ENCODE peak calls at places on chromosomes 1 and 21, in eight cellular contexts. H, L, S, Q, G, V, N and B are unnamed samples.
A peak's percentile ranks its signal among the peaks of the same experiment; 100 is the strongest.

GRCh38 chr1:223411309-223411708 is 18.1 kb downstream of the CCDC185 start:
- DNase-seq in N (no peak), Q (no peak), V (no peak), H (peak; percentile 65), G (no peak), S (peak; percentile 88), L (no peak), B (no peak)

GRCh38 chr1:4108741-4109625 is 208.9 kb upstream of the C1orf174 start:
- DNase-seq in H (no peak), G (no peak), S (no peak), L (no peak), N (no peak), V (no peak), Q (no peak), B (no peak)

GRCh38 chr1:110196917-110197782 is 13.0 kb upstream of the KCNC4 start:
- DNase-seq in L (peak; percentile 32), H (no peak), S (peak; percentile 41), V (no peak), Q (no peak), G (peak; percentile 56), N (peak; percentile 42), B (peak; percentile 44)

GRCh38 chr1:228363686-228364067 is 43.0 kb downstream of the TRIM11 start:
- DNase-seq in S (no peak), L (no peak), Q (no peak), G (no peak), H (no peak), N (no peak), V (peak; percentile 50), B (no peak)

GRCh38 chr1:156356875-156357534 is 12.0 kb upstream of the RHBG start:
- DNase-seq in H (no peak), N (peak; percentile 73), G (peak; percentile 50), V (no peak), S (no peak), Q (no peak), L (peak; percentile 75), B (peak; percentile 74)

GRCh38 chr1:90782046-90782445 is 64.9 kb upstream of the BARHL2 start:
- DNase-seq in N (no peak), Q (no peak), L (no peak), S (no peak), G (no peak), V (no peak), H (no peak), B (no peak)

GRCh38 chr1:182761396-182762395 is 27.9 kb upstream of the NPL start:
- DNase-seq in V (no peak), G (no peak), N (no peak), Q (no peak), H (no peak), S (peak; percentile 17), L (no peak), B (no peak)

GRCh38 chr21:14229399-14229798 is 13.4 kb downstream of the RBM11 start:
- DNase-seq in N (no peak), S (no peak), Q (no peak), G (no peak), V (no peak), L (no peak), H (no peak), B (no peak)

GRCh38 chr1:91005285-91005684 is 16.6 kb downstream of the ZNF644 start:
- DNase-seq in S (no peak), N (no peak), L (no peak), V (no peak), H (no peak), G (no peak), Q (no peak), B (no peak)

GRCh38 chr1:224357626-224358124 is 996 bp downstream of the CNIH4 start:
- DNase-seq in V (no peak), G (peak; percentile 89), Q (no peak), L (no peak), N (peak; percentile 30), S (peak; percentile 56), H (no peak), B (no peak)

GRCh38 chr1:35220976-35221375 is 28.0 kb upstream of the SFPQ start:
- DNase-seq in V (no peak), S (no peak), H (no peak), Q (no peak), N (peak; percentile 23), G (peak; percentile 24), L (no peak), B (no peak)

GRCh38 chr1:24987875-24988559 is 57.9 kb upstream of the RUNX3 start:
- DNase-seq in S (no peak), Q (no peak), V (no peak), H (no peak), N (no peak), G (no peak), L (no peak), B (no peak)

GRCh38 chr1:18481190-18481920 is 625 bp downstream of the KLHDC7A start:
- DNase-seq in H (no peak), Q (no peak), L (no peak), S (no peak), N (no peak), G (no peak), V (no peak), B (no peak)

GRCh38 chr21:32475162-32475812 is 62.8 kb downstream of the EVA1C start:
- DNase-seq in N (no peak), G (no peak), L (no peak), Q (no peak), H (no peak), S (peak; percentile 66), V (no peak), B (no peak)

GRCh38 chr1:59520759-59521442 is 224.0 kb downstream of the FGGY start:
- DNase-seq in H (peak; percentile 70), G (no peak), Q (peak; percentile 71), S (peak; percentile 97), L (no peak), V (no peak), N (no peak), B (peak; percentile 75)

GRCh38 chr1:12150456-12151200 is 16.2 kb upstream of the TNFRSF1B start:
- DNase-seq in S (no peak), V (no peak), L (no peak), Q (no peak), N (no peak), G (peak; percentile 88), H (no peak), B (no peak)
- H3K27ac ChIP-seq in S (no peak overlapping the region), V (peak overlapping the region; percentile 48), L (peak overlapping the region; percentile 56), Q (no peak overlapping the region), N (no peak overlapping the region), G (peak overlapping the region; percentile 78), H (no peak overlapping the region), B (no peak overlapping the region)

GRCh38 chr1:167409183-167409582 is 109.1 kb downstream of the CD247 start:
- DNase-seq in Q (no peak), N (peak; percentile 24), V (no peak), S (no peak), L (no peak), G (no peak), H (no peak), B (no peak)
- TF ChIP-seq CTCF in Q (no peak), N (peak; percentile 48), V (no peak), S (no peak), L (no peak), G (no peak), H (no peak), B (no peak)

GRCh38 chr1:2104621-2105427 is 54.6 kb downstream of the PRKCZ start:
- DNase-seq in G (peak; percentile 35), L (no peak), S (peak; percentile 30), N (peak; percentile 92), Q (no peak), V (no peak), H (no peak), B (no peak)
- H3K27ac ChIP-seq in G (no peak overlapping the region), L (no peak overlapping the region), S (no peak overlapping the region), N (peak overlapping the region; percentile 78), Q (no peak overlapping the region), V (no peak overlapping the region), H (no peak overlapping the region), B (no peak overlapping the region)

GRCh38 chr21:43866233-43866632 is 1.2 kb downstream of the AGPAT3 start:
- DNase-seq in S (peak; percentile 57), L (peak; percentile 64), V (peak; percentile 65), G (no peak), H (no peak), Q (peak; percentile 53), N (no peak), B (peak; percentile 78)

GRCh38 chr21:43866659-43867331 is 1.8 kb downstream of the AGPAT3 start:
- DNase-seq in S (no peak), G (no peak), N (peak; percentile 88), L (peak; percentile 87), V (no peak), Q (no peak), H (no peak), B (no peak)

GRCh38 chr21:43868461-43868860 is 3.4 kb downstream of the AGPAT3 start:
- DNase-seq in G (no peak), V (no peak), S (no peak), H (no peak), Q (no peak), N (no peak), L (peak; percentile 42), B (no peak)

GRCh38 chr21:43867936-43868335 is 2.9 kb downstream of the AGPAT3 start:
- DNase-seq in V (no peak), N (peak; percentile 87), G (no peak), Q (no peak), S (no peak), H (no peak), L (peak; percentile 38), B (no peak)

GRCh38 chr21:43867332-43867703 is 2.3 kb downstream of the AGPAT3 start:
- DNase-seq in L (peak; percentile 41), G (no peak), N (no peak), Q (no peak), H (no peak), V (no peak), S (no peak), B (no peak)
- TF ChIP-seq CTCF in L (no peak), G (no peak), N (no peak), Q (no peak), H (no peak), V (no peak), S (no peak), B (no peak)